ENCODE peak calls at places on chromosomes 13 and 19, in nine cellular contexts. One of them, this sample, is unnamed. For H3K4me1, the result is how much of the 10 kb centered on the place peaks cover.

GRCh38 chr19:16527971-16528521 is 14.2 kb downstream of the CHERP start:
- DNase-seq in fibroblast of lung: no peak
- DNase-seq in neuronal stem cell: no peak
- DNase-seq in spleen: no peak
- DNase-seq in neural progenitor cell: peak
- DNase-seq in body of pancreas: no peak
- DNase-seq in A549: no peak
- DNase-seq in NT2/D1: no peak
- DNase-seq in ovary: no peak
- DNase-seq in this sample: peak

GRCh38 chr19:56117376-56117884 is 3.7 kb downstream of the ZNF787 start:
- DNase-seq in fibroblast of lung: no peak
- DNase-seq in neuronal stem cell: no peak
- DNase-seq in spleen: no peak
- DNase-seq in neural progenitor cell: no peak
- DNase-seq in body of pancreas: peak
- DNase-seq in A549: no peak
- DNase-seq in NT2/D1: no peak
- DNase-seq in ovary: no peak
- DNase-seq in this sample: no peak

GRCh38 chr19:18470153-18470552 is 32.2 kb upstream of the ISYNA1 start:
- DNase-seq in fibroblast of lung: no peak
- DNase-seq in neuronal stem cell: no peak
- DNase-seq in spleen: peak
- DNase-seq in neural progenitor cell: peak
- DNase-seq in body of pancreas: no peak
- DNase-seq in A549: no peak
- DNase-seq in NT2/D1: no peak
- DNase-seq in ovary: no peak
- DNase-seq in this sample: no peak

GRCh38 chr19:18194554-18195238 is 1.7 kb downstream of the MPV17L2 start:
- DNase-seq in fibroblast of lung: peak
- DNase-seq in neuronal stem cell: no peak
- DNase-seq in spleen: peak
- DNase-seq in neural progenitor cell: peak
- DNase-seq in body of pancreas: peak
- DNase-seq in A549: no peak
- DNase-seq in NT2/D1: no peak
- DNase-seq in ovary: peak
- DNase-seq in this sample: peak

GRCh38 chr19:47109541-47110375 is 3.8 kb downstream of the ZC3H4 start:
- DNase-seq in fibroblast of lung: peak
- DNase-seq in neuronal stem cell: no peak
- DNase-seq in spleen: peak
- DNase-seq in neural progenitor cell: no peak
- DNase-seq in body of pancreas: no peak
- DNase-seq in A549: no peak
- DNase-seq in NT2/D1: no peak
- DNase-seq in ovary: no peak
- DNase-seq in this sample: peak

GRCh38 chr19:36916991-36917390 is 859 bp downstream of the ZNF568 start:
- DNase-seq in fibroblast of lung: peak
- DNase-seq in neuronal stem cell: peak
- DNase-seq in spleen: no peak
- DNase-seq in neural progenitor cell: peak
- DNase-seq in body of pancreas: no peak
- DNase-seq in A549: no peak
- DNase-seq in NT2/D1: no peak
- DNase-seq in ovary: no peak
- DNase-seq in this sample: no peak

GRCh38 chr19:22945560-22945959 is 57.4 kb downstream of the ZNF728 start:
- DNase-seq in fibroblast of lung: peak
- DNase-seq in neuronal stem cell: peak
- DNase-seq in spleen: no peak
- DNase-seq in neural progenitor cell: peak
- DNase-seq in body of pancreas: no peak
- DNase-seq in A549: no peak
- DNase-seq in NT2/D1: peak
- DNase-seq in ovary: no peak
- DNase-seq in this sample: peak

GRCh38 chr19:41426116-41426841 is 895 bp downstream of the B3GNT8 start:
- DNase-seq in fibroblast of lung: no peak
- DNase-seq in neuronal stem cell: no peak
- DNase-seq in spleen: no peak
- DNase-seq in neural progenitor cell: no peak
- DNase-seq in body of pancreas: no peak
- DNase-seq in A549: no peak
- DNase-seq in NT2/D1: no peak
- DNase-seq in ovary: no peak
- DNase-seq in this sample: no peak

GRCh38 chr13:34340534-34340933 is 522.6 kb downstream of the RFC3 start:
- DNase-seq in fibroblast of lung: peak
- DNase-seq in neuronal stem cell: no peak
- DNase-seq in spleen: no peak
- DNase-seq in neural progenitor cell: no peak
- DNase-seq in body of pancreas: no peak
- DNase-seq in A549: no peak
- DNase-seq in NT2/D1: no peak
- DNase-seq in ovary: no peak
- DNase-seq in this sample: no peak

GRCh38 chr13:84400711-84401110 is 518.4 kb upstream of the SLITRK1 start:
- DNase-seq in fibroblast of lung: peak
- DNase-seq in neuronal stem cell: no peak
- DNase-seq in spleen: no peak
- DNase-seq in neural progenitor cell: no peak
- DNase-seq in body of pancreas: no peak
- DNase-seq in A549: no peak
- DNase-seq in NT2/D1: no peak
- DNase-seq in ovary: no peak
- DNase-seq in this sample: no peak

GRCh38 chr19:4115818-4116385 is 8.0 kb downstream of the MAP2K2 start:
- DNase-seq in fibroblast of lung: no peak
- DNase-seq in neuronal stem cell: no peak
- DNase-seq in spleen: no peak
- DNase-seq in neural progenitor cell: no peak
- DNase-seq in body of pancreas: no peak
- DNase-seq in A549: no peak
- DNase-seq in NT2/D1: no peak
- DNase-seq in ovary: no peak
- DNase-seq in this sample: no peak

GRCh38 chr19:10780368-10780767 is 55.6 kb downstream of the TMED1 start:
- DNase-seq in fibroblast of lung: peak
- DNase-seq in neuronal stem cell: no peak
- DNase-seq in spleen: no peak
- DNase-seq in neural progenitor cell: no peak
- DNase-seq in body of pancreas: no peak
- DNase-seq in A549: no peak
- DNase-seq in NT2/D1: no peak
- DNase-seq in ovary: no peak
- DNase-seq in this sample: no peak

GRCh38 chr13:65836066-65836465 is 1394.1 kb downstream of the PCDH9 start:
- DNase-seq in fibroblast of lung: no peak
- DNase-seq in neuronal stem cell: no peak
- DNase-seq in spleen: no peak
- DNase-seq in neural progenitor cell: no peak
- DNase-seq in body of pancreas: peak
- DNase-seq in A549: no peak
- DNase-seq in NT2/D1: no peak
- DNase-seq in ovary: no peak
- DNase-seq in this sample: no peak

GRCh38 chr13:36850790-36851438 is 31.9 kb downstream of the RFXAP start:
- DNase-seq in fibroblast of lung: no peak
- DNase-seq in neuronal stem cell: no peak
- DNase-seq in spleen: no peak
- DNase-seq in neural progenitor cell: peak
- DNase-seq in body of pancreas: no peak
- DNase-seq in A549: no peak
- DNase-seq in NT2/D1: no peak
- DNase-seq in ovary: no peak
- DNase-seq in this sample: peak

DNA sequence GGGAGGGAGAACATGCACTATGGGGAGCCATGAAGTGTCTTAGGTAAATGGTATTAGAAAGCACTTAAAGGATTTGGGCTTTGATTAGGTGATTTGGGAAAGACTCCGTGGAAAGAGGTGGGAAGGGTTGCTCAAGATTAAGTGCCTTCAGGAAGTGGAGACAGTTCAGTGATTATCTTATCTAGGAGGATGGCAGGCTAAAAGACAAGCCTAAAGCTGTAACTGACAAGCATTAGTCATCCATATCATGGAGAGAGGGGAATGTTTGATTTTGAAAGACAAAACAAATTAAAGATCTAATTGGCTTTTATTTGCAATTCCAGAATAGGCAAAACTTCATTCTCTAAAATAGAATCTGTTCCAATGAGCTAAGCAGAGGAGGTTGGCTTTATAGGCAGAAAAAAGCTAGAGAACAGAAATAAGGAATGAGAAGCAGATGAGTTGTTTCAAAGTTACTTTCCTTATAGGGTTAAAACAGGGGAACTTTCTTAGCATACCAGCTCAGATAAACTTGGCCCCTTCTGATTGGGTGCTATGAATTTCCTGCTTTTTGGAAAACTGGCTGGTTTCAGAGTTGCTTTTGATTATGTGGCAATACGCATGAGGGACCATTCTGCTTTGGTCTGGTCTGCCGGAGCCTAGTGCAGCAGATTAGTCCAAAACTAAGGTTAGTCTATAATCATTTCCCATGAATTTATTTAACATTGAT is 1.8 kb upstream of the DIAPH3 start:
- DNase-seq in fibroblast of lung: peak
- DNase-seq in neuronal stem cell: no peak
- DNase-seq in spleen: no peak
- DNase-seq in neural progenitor cell: no peak
- DNase-seq in body of pancreas: no peak
- DNase-seq in A549: no peak
- DNase-seq in NT2/D1: no peak
- DNase-seq in ovary: no peak
- DNase-seq in this sample: no peak
- H3K4me3 ChIP-seq in fibroblast of lung: no peak
- H3K4me3 ChIP-seq in neuronal stem cell: no peak
- H3K4me3 ChIP-seq in spleen: no peak
- H3K4me3 ChIP-seq in neural progenitor cell: peak
- H3K4me3 ChIP-seq in body of pancreas: no peak
- H3K4me3 ChIP-seq in A549: no peak
- H3K4me3 ChIP-seq in NT2/D1: no peak
- H3K4me3 ChIP-seq in ovary: no peak
- H3K4me3 ChIP-seq in this sample: no peak

GRCh38 chr13:40582531-40582930 is 83.9 kb downstream of the FOXO1 start:
- DNase-seq in fibroblast of lung: no peak
- DNase-seq in neuronal stem cell: no peak
- DNase-seq in spleen: no peak
- DNase-seq in neural progenitor cell: no peak
- DNase-seq in body of pancreas: no peak
- DNase-seq in A549: no peak
- DNase-seq in NT2/D1: no peak
- DNase-seq in ovary: no peak
- DNase-seq in this sample: no peak
- H3K4me1 ChIP-seq in fibroblast of lung: under half
- H3K4me1 ChIP-seq in neuronal stem cell: under half
- H3K4me1 ChIP-seq in spleen: half or more
- H3K4me1 ChIP-seq in neural progenitor cell: under half
- H3K4me1 ChIP-seq in body of pancreas: half or more
- H3K4me1 ChIP-seq in A549: under half
- H3K4me1 ChIP-seq in NT2/D1: under half
- H3K4me1 ChIP-seq in ovary: under half
- H3K4me1 ChIP-seq in this sample: under half

GRCh38 chr19:7942981-7943443 is 454 bp downstream of the TIMM44 start:
- DNase-seq in fibroblast of lung: no peak
- DNase-seq in neuronal stem cell: no peak
- DNase-seq in spleen: no peak
- DNase-seq in neural progenitor cell: no peak
- DNase-seq in body of pancreas: no peak
- DNase-seq in A549: no peak
- DNase-seq in NT2/D1: no peak
- DNase-seq in ovary: no peak
- DNase-seq in this sample: no peak

GRCh38 chr19:7943444-7944176 is at the start of gene TIMM44:
- DNase-seq in fibroblast of lung: peak
- DNase-seq in neuronal stem cell: peak
- DNase-seq in spleen: peak
- DNase-seq in neural progenitor cell: peak
- DNase-seq in body of pancreas: peak
- DNase-seq in A549: peak
- DNase-seq in NT2/D1: peak
- DNase-seq in ovary: peak
- DNase-seq in this sample: peak

GRCh38 chr19:7944177-7944761 is 803 bp upstream of the TIMM44 start:
- DNase-seq in fibroblast of lung: peak
- DNase-seq in neuronal stem cell: peak
- DNase-seq in spleen: peak
- DNase-seq in neural progenitor cell: peak
- DNase-seq in body of pancreas: peak
- DNase-seq in A549: peak
- DNase-seq in NT2/D1: peak
- DNase-seq in ovary: peak
- DNase-seq in this sample: peak

GRCh38 chr19:7940841-7941240 is 2.6 kb downstream of the TIMM44 start:
- DNase-seq in fibroblast of lung: no peak
- DNase-seq in neuronal stem cell: no peak
- DNase-seq in spleen: no peak
- DNase-seq in neural progenitor cell: no peak
- DNase-seq in body of pancreas: no peak
- DNase-seq in A549: no peak
- DNase-seq in NT2/D1: no peak
- DNase-seq in ovary: no peak
- DNase-seq in this sample: no peak

DNA sequence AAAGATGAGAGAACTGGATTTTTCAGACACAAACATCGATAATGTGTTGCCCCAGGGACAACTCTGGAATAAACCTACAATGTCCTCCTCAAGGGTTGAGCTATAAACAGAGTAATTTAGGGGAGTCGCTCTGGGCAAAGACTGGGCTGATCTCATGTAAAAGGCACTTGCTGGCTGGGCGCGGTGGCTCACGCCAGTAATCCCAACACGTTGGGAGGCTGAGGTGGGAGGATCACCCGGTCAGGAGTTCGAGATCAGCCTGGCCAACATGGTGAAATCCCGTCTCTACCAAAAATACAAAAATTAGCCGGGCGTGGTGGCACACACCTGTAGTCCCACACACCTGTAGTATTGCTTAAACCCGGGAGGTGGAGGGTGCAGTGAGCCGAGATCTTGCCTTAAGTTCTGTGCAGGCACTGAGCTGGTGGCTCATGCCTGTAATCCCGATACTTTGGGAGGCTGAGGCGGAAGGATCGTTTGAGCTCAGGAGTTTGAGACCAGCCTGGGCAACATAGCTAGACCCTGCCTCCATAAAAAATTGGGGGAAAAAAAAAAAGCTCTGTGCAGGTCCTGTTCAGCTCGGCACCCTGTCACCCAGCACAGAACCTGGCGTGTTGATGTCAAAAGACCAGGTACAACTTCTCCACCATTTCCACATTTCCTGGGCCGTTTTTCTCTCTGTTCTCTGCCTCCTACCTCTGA is 1.4 kb downstream of the TIMM44 start:
- DNase-seq in fibroblast of lung: no peak
- DNase-seq in neuronal stem cell: no peak
- DNase-seq in spleen: no peak
- DNase-seq in neural progenitor cell: no peak
- DNase-seq in body of pancreas: no peak
- DNase-seq in A549: no peak
- DNase-seq in NT2/D1: no peak
- DNase-seq in ovary: no peak
- DNase-seq in this sample: no peak
- H3K4me3 ChIP-seq in fibroblast of lung: no peak
- H3K4me3 ChIP-seq in neuronal stem cell: no peak
- H3K4me3 ChIP-seq in spleen: no peak
- H3K4me3 ChIP-seq in neural progenitor cell: peak
- H3K4me3 ChIP-seq in body of pancreas: no peak
- H3K4me3 ChIP-seq in A549: peak
- H3K4me3 ChIP-seq in NT2/D1: peak
- H3K4me3 ChIP-seq in ovary: no peak
- H3K4me3 ChIP-seq in this sample: peak

GRCh38 chr13:86174632-86175031 is 375.4 kb upstream of the SLITRK6 start:
- DNase-seq in fibroblast of lung: no peak
- DNase-seq in neuronal stem cell: no peak
- DNase-seq in spleen: no peak
- DNase-seq in neural progenitor cell: no peak
- DNase-seq in body of pancreas: no peak
- DNase-seq in A549: no peak
- DNase-seq in NT2/D1: no peak
- DNase-seq in ovary: no peak
- DNase-seq in this sample: no peak
- H3K4me1 ChIP-seq in fibroblast of lung: under half
- H3K4me1 ChIP-seq in neuronal stem cell: under half
- H3K4me1 ChIP-seq in spleen: under half
- H3K4me1 ChIP-seq in neural progenitor cell: under half
- H3K4me1 ChIP-seq in body of pancreas: under half
- H3K4me1 ChIP-seq in A549: under half
- H3K4me1 ChIP-seq in NT2/D1: under half
- H3K4me1 ChIP-seq in ovary: under half
- H3K4me1 ChIP-seq in this sample: under half